ENCODE peak calls at places on chromosomes 3 and 15, in six cellular contexts. One of them, this sample, is unnamed.
A peak's percentile ranks its signal among the peaks of the same experiment; 100 is the strongest.

GRCh38 chr3:86993704-86994103 is 2.8 kb upstream of the VGLL3 start:
- DNase-seq in cardiac muscle cell: no peak
- DNase-seq in astrocyte: peak; percentile 73
- DNase-seq in neuronal stem cell: no peak
- DNase-seq in PC-9: peak; percentile 48
- DNase-seq in GM23248: peak; percentile 85
- DNase-seq in this sample: no peak

GRCh38 chr3:155417119-155417517 is 123.6 kb upstream of the STRIT1 start:
- DNase-seq in neuronal stem cell: no peak
- DNase-seq in cardiac muscle cell: no peak
- DNase-seq in GM23248: no peak
- DNase-seq in astrocyte: no peak
- DNase-seq in PC-9: no peak
- DNase-seq in this sample: no peak

GRCh38 chr3:13345772-13346171 is 74.3 kb downstream of the NUP210 start:
- DNase-seq in cardiac muscle cell: no peak
- DNase-seq in astrocyte: no peak
- DNase-seq in GM23248: no peak
- DNase-seq in PC-9: no peak
- DNase-seq in neuronal stem cell: no peak
- DNase-seq in this sample: no peak

GRCh38 chr15:100245855-100246254 is 95.9 kb downstream of the ADAMTS17 start:
- DNase-seq in GM23248: no peak
- DNase-seq in cardiac muscle cell: no peak
- DNase-seq in neuronal stem cell: no peak
- DNase-seq in astrocyte: no peak
- DNase-seq in PC-9: no peak
- DNase-seq in this sample: no peak

GRCh38 chr15:39581501-39582285 is 814 bp downstream of the THBS1 start:
- DNase-seq in cardiac muscle cell: peak; percentile 67
- DNase-seq in astrocyte: no peak
- DNase-seq in GM23248: peak; percentile 86
- DNase-seq in PC-9: peak; percentile 72
- DNase-seq in neuronal stem cell: no peak
- DNase-seq in this sample: no peak

GRCh38 chr15:57635300-57635944 is 43.7 kb downstream of the MYZAP start:
- DNase-seq in neuronal stem cell: no peak
- DNase-seq in GM23248: peak; percentile 13
- DNase-seq in cardiac muscle cell: peak; percentile 14
- DNase-seq in astrocyte: no peak
- DNase-seq in PC-9: no peak
- DNase-seq in this sample: no peak

GRCh38 chr3:187223799-187224198 is 26.5 kb downstream of the RTP1 start:
- DNase-seq in PC-9: peak; percentile 91
- DNase-seq in astrocyte: peak; percentile 24
- DNase-seq in neuronal stem cell: no peak
- DNase-seq in cardiac muscle cell: no peak
- DNase-seq in GM23248: peak; percentile 23
- DNase-seq in this sample: peak; percentile 66

GRCh38 chr3:126549861-126550487 is 8.8 kb downstream of the C3orf22 start:
- DNase-seq in GM23248: no peak
- DNase-seq in neuronal stem cell: no peak
- DNase-seq in cardiac muscle cell: no peak
- DNase-seq in astrocyte: no peak
- DNase-seq in PC-9: no peak
- DNase-seq in this sample: no peak

GRCh38 chr15:99249270-99249817 is at the start of gene TTC23:
- DNase-seq in PC-9: peak; percentile 81
- DNase-seq in GM23248: peak; percentile 90
- DNase-seq in astrocyte: peak; percentile 90
- DNase-seq in neuronal stem cell: peak; percentile 33
- DNase-seq in cardiac muscle cell: peak; percentile 90
- DNase-seq in this sample: peak; percentile 29

GRCh38 chr3:29156071-29156715 is 124.7 kb upstream of the RBMS3 start:
- DNase-seq in astrocyte: no peak
- DNase-seq in GM23248: no peak
- DNase-seq in cardiac muscle cell: no peak
- DNase-seq in neuronal stem cell: peak; percentile 9
- DNase-seq in PC-9: no peak
- DNase-seq in this sample: no peak

GRCh38 chr15:100111103-100112060 is 230.4 kb downstream of the ADAMTS17 start:
- DNase-seq in cardiac muscle cell: peak; percentile 91
- DNase-seq in astrocyte: peak; percentile 85
- DNase-seq in GM23248: peak; percentile 70
- DNase-seq in neuronal stem cell: no peak
- DNase-seq in PC-9: peak; percentile 67
- DNase-seq in this sample: no peak

GRCh38 chr15:85411992-85412538 is 31.7 kb downstream of the AKAP13 start:
- DNase-seq in PC-9: peak; percentile 68
- DNase-seq in cardiac muscle cell: no peak
- DNase-seq in astrocyte: peak; percentile 74
- DNase-seq in neuronal stem cell: no peak
- DNase-seq in GM23248: peak; percentile 68
- DNase-seq in this sample: peak; percentile 36

GRCh38 chr3:101992861-101993260 is 143.5 kb downstream of the NFKBIZ start:
- DNase-seq in neuronal stem cell: no peak
- DNase-seq in cardiac muscle cell: peak; percentile 56
- DNase-seq in PC-9: no peak
- DNase-seq in astrocyte: peak; percentile 71
- DNase-seq in GM23248: no peak
- DNase-seq in this sample: no peak

GRCh38 chr15:74038707-74039655 is 43.4 kb downstream of the GOLGA6A start:
- DNase-seq in PC-9: no peak
- DNase-seq in cardiac muscle cell: peak; percentile 65
- DNase-seq in astrocyte: peak; percentile 52
- DNase-seq in neuronal stem cell: no peak
- DNase-seq in GM23248: peak; percentile 57
- DNase-seq in this sample: no peak

GRCh38 chr3:59818-60217 is 136.7 kb upstream of the CHL1 start:
- DNase-seq in PC-9: no peak
- DNase-seq in GM23248: no peak
- DNase-seq in cardiac muscle cell: no peak
- DNase-seq in astrocyte: no peak
- DNase-seq in neuronal stem cell: no peak
- DNase-seq in this sample: no peak

GRCh38 chr3:190076601-190077444 is 43.9 kb downstream of the P3H2 start:
- DNase-seq in astrocyte: peak; percentile 99
- DNase-seq in PC-9: peak; percentile 94
- DNase-seq in cardiac muscle cell: peak; percentile 94
- DNase-seq in neuronal stem cell: peak; percentile 78
- DNase-seq in GM23248: peak; percentile 98
- DNase-seq in this sample: peak; percentile 85

GRCh38 chr3:141646760-141647561 is 91.1 kb upstream of the RNF7 start:
- DNase-seq in neuronal stem cell: peak; percentile 21
- DNase-seq in astrocyte: no peak
- DNase-seq in cardiac muscle cell: peak; percentile 85
- DNase-seq in PC-9: peak; percentile 40
- DNase-seq in GM23248: peak; percentile 44
- DNase-seq in this sample: no peak

GRCh38 chr3:171416061-171416460 is 44.1 kb downstream of the TNIK start:
- DNase-seq in astrocyte: no peak
- DNase-seq in cardiac muscle cell: peak; percentile 36
- DNase-seq in GM23248: no peak
- DNase-seq in PC-9: no peak
- DNase-seq in neuronal stem cell: no peak
- DNase-seq in this sample: no peak

GRCh38 chr15:77387355-77388105 is 32.4 kb downstream of the PEAK1 start:
- DNase-seq in astrocyte: no peak
- DNase-seq in cardiac muscle cell: peak; percentile 18
- DNase-seq in neuronal stem cell: no peak
- DNase-seq in PC-9: no peak
- DNase-seq in GM23248: peak; percentile 30
- DNase-seq in this sample: no peak

GRCh38 chr3:129560269-129560787 is 17.4 kb downstream of the H1-8 start:
- DNase-seq in cardiac muscle cell: peak; percentile 80
- DNase-seq in astrocyte: no peak
- DNase-seq in PC-9: no peak
- DNase-seq in neuronal stem cell: no peak
- DNase-seq in GM23248: peak; percentile 68
- DNase-seq in this sample: no peak

GRCh38 chr15:74579001-74579400 is 36.6 kb upstream of the CLK3 start:
- DNase-seq in astrocyte: no peak
- DNase-seq in GM23248: no peak
- DNase-seq in PC-9: no peak
- DNase-seq in cardiac muscle cell: no peak
- DNase-seq in neuronal stem cell: no peak
- DNase-seq in this sample: no peak

GRCh38 chr3:107235923-107236315 is 141.3 kb upstream of the CCDC54 start:
- DNase-seq in neuronal stem cell: peak; percentile 66
- DNase-seq in astrocyte: peak; percentile 66
- DNase-seq in PC-9: peak; percentile 88
- DNase-seq in GM23248: peak; percentile 88
- DNase-seq in cardiac muscle cell: peak; percentile 94
- DNase-seq in this sample: peak; percentile 53

GRCh38 chr3:102083469-102083868 is 234.2 kb downstream of the NFKBIZ start:
- DNase-seq in GM23248: no peak
- DNase-seq in cardiac muscle cell: no peak
- DNase-seq in PC-9: no peak
- DNase-seq in neuronal stem cell: no peak
- DNase-seq in astrocyte: no peak
- DNase-seq in this sample: no peak

GRCh38 chr15:83653639-83654378 is at the start of gene ADAMTSL3:
- DNase-seq in cardiac muscle cell: peak; percentile 78
- DNase-seq in neuronal stem cell: peak; percentile 64
- DNase-seq in GM23248: peak; percentile 53
- DNase-seq in astrocyte: peak; percentile 12
- DNase-seq in PC-9: no peak
- DNase-seq in this sample: no peak

GRCh38 chr3:157220211-157220610 is 60.3 kb upstream of the CCNL1 start:
- DNase-seq in GM23248: no peak
- DNase-seq in neuronal stem cell: no peak
- DNase-seq in PC-9: no peak
- DNase-seq in astrocyte: no peak
- DNase-seq in cardiac muscle cell: no peak
- DNase-seq in this sample: no peak

GRCh38 chr3:122397136-122397645 is 13.2 kb downstream of the FAM162A start:
- DNase-seq in neuronal stem cell: no peak
- DNase-seq in cardiac muscle cell: peak; percentile 57
- DNase-seq in astrocyte: peak; percentile 50
- DNase-seq in PC-9: no peak
- DNase-seq in GM23248: no peak
- DNase-seq in this sample: no peak

GRCh38 chr15:40789119-40789518 is 17.8 kb upstream of the ZFYVE19 start:
- DNase-seq in astrocyte: no peak
- DNase-seq in neuronal stem cell: no peak
- DNase-seq in GM23248: no peak
- DNase-seq in cardiac muscle cell: no peak
- DNase-seq in PC-9: no peak
- DNase-seq in this sample: no peak
- H3K27ac ChIP-seq in astrocyte: no peak overlapping the region
- H3K27ac ChIP-seq in neuronal stem cell: no peak overlapping the region
- H3K27ac ChIP-seq in GM23248: no peak overlapping the region
- H3K27ac ChIP-seq in cardiac muscle cell: no peak overlapping the region
- H3K27ac ChIP-seq in PC-9: peak overlapping the region; percentile 98
- H3K27ac ChIP-seq in this sample: peak overlapping the region; percentile 96

DNA sequence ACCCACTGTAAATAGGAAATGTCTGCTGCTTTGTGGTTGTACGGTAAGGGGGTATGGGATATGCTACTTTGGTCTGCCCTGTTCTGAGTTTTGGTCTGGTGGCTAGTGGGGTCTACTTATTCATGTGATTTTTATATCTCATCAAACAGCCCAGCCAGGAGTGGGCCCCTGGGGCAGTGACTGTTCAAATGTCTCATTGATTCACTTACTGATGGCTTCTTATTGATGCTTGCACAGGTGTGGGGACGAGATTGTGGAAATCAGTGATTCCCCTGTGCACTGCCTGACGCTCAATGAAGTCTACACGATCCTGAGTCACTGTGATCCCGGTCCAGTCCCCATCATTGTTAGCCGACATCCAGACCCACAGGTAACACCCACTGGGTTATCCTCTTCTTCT is 38.5 kb downstream of the STARD5 start:
- DNase-seq in neuronal stem cell: no peak
- DNase-seq in PC-9: no peak
- DNase-seq in cardiac muscle cell: no peak
- DNase-seq in astrocyte: no peak
- DNase-seq in GM23248: no peak
- DNase-seq in this sample: no peak
- H3K27ac ChIP-seq in neuronal stem cell: no peak overlapping the region
- H3K27ac ChIP-seq in PC-9: no peak overlapping the region
- H3K27ac ChIP-seq in cardiac muscle cell: no peak overlapping the region
- H3K27ac ChIP-seq in astrocyte: no peak overlapping the region
- H3K27ac ChIP-seq in GM23248: no peak overlapping the region
- H3K27ac ChIP-seq in this sample: no peak overlapping the region

DNA sequence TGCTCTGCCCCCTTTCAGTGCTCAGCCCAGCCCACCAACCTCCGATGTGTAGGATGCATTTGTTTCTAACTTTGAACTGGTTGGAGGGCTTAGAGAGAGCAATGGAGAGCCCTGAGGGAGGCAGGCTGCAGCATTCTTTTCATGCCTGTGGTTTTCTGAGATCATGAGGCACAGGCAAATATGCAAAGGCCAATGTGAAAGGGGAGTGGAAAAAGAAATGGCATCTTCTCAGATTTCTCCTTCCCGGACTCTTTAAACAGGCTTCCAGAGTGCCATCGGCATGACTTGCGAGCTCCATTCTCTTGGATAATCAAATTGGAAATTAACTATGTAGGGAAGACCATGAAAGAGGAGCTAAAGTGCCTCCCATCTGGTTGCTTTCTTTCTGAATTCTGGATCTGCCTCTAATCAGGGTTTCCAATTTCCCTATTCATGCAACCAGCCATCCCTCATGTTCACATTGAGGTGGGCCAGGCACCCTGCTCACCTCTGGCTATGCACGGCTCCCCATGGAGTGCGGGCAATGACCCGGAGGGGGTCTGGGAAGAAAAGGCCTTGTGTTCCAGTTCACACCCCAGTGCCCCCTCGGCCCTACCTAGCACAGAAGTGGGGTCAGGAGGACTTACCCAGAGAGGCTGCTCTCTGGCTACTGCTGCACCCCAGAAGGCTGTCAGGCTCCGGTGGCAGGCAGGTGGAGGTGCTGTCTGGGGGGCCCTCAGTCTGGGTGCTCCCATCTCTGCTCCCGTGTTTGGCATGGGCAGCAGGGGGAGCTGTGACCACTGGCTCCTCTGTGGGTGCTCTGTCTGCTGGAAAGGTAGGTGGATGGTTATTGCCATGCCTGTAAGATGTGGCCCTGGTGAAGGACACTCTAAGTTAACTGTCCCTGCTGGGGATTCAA is 16.1 kb downstream of the AMOTL2 start:
- DNase-seq in GM23248: peak; percentile 93
- DNase-seq in cardiac muscle cell: peak; percentile 96
- DNase-seq in astrocyte: peak; percentile 98
- DNase-seq in PC-9: peak; percentile 98
- DNase-seq in neuronal stem cell: peak; percentile 51
- DNase-seq in this sample: no peak
- H3K27ac ChIP-seq in GM23248: peak overlapping the region; percentile 92
- H3K27ac ChIP-seq in cardiac muscle cell: peak overlapping the region; percentile 99
- H3K27ac ChIP-seq in astrocyte: peak overlapping the region; percentile 96
- H3K27ac ChIP-seq in PC-9: peak overlapping the region; percentile 100
- H3K27ac ChIP-seq in neuronal stem cell: peak overlapping the region; percentile 58
- H3K27ac ChIP-seq in this sample: peak overlapping the region; percentile 99

DNA sequence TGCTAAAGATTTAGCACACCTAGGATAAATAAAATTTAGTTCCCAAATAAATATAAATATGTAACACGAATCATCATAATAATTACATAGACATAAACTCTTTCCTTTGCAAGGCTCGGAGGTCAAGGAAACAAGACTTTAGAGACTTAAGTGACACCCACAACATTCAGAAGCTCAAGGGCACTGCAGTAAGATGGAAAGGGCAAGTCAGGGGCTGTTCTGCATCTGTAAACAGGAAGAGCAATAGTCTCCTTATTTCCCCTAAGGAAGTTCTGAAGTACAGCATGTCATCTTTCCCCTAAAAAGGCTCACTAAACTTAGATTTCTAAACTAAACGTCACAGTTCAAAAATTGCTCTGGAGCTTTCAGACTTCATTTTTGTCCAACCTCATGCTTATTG is 26.9 kb upstream of the KBTBD8 start:
- DNase-seq in PC-9: no peak
- DNase-seq in cardiac muscle cell: no peak
- DNase-seq in neuronal stem cell: no peak
- DNase-seq in astrocyte: no peak
- DNase-seq in GM23248: no peak
- DNase-seq in this sample: no peak
- H3K27ac ChIP-seq in PC-9: no peak overlapping the region
- H3K27ac ChIP-seq in cardiac muscle cell: no peak overlapping the region
- H3K27ac ChIP-seq in neuronal stem cell: no peak overlapping the region
- H3K27ac ChIP-seq in astrocyte: no peak overlapping the region
- H3K27ac ChIP-seq in GM23248: no peak overlapping the region
- H3K27ac ChIP-seq in this sample: no peak overlapping the region

This sample was measured in epithelial cell of prostate.